ENCODE peak calls at places on chromosomes 5 and 9, in nine cellular contexts. Y, J, C, I, T, M, F, R and Z are unnamed samples.

GRCh38 chr5:96324708-96325107 is 108.3 kb downstream of the PCSK1 start:
- DNase-seq in Y (no peak), J (peak; percentile 51), C (no peak), I (no peak), T (no peak), M (peak; percentile 75), F (no peak), R (no peak), Z (peak; percentile 93)

GRCh38 chr5:150215978-150216944 is 26.4 kb downstream of the SLC6A7 start:
- DNase-seq in Y (no peak), J (no peak), C (no peak), I (no peak), T (no peak), M (no peak), F (no peak), R (no peak), Z (no peak)

GRCh38 chr5:141809697-141810096 is 68.5 kb downstream of the PCDH1 start:
- DNase-seq in Y (no peak), J (no peak), C (no peak), I (no peak), T (no peak), M (no peak), F (no peak), R (no peak), Z (no peak)

GRCh38 chr5:146369691-146370090 is 31.1 kb downstream of the POU4F3 start:
- DNase-seq in Y (no peak), J (no peak), C (no peak), I (no peak), T (no peak), M (peak; percentile 88), F (no peak), R (no peak), Z (peak; percentile 90)

GRCh38 chr5:139481122-139481533 is 1.4 kb downstream of the STING1 start:
- DNase-seq in Y (no peak), J (no peak), C (no peak), I (no peak), T (no peak), M (no peak), F (no peak), R (no peak), Z (no peak)

GRCh38 chr5:90940227-90940995 is 381.8 kb downstream of the ADGRV1 start:
- DNase-seq in Y (peak; percentile 65), J (peak; percentile 34), C (no peak), I (no peak), T (peak; percentile 23), M (peak; percentile 18), F (no peak), R (peak; percentile 38), Z (peak; percentile 66)

GRCh38 chr9:129981180-129981907 is 61.6 kb downstream of the FNBP1 start:
- DNase-seq in Y (no peak), J (peak; percentile 89), C (no peak), I (no peak), T (no peak), M (peak; percentile 58), F (no peak), R (no peak), Z (no peak)

GRCh38 chr9:77158772-77159513 is 18.4 kb upstream of the VPS13A start:
- DNase-seq in Y (no peak), J (no peak), C (no peak), I (no peak), T (no peak), M (peak; percentile 60), F (no peak), R (no peak), Z (no peak)

GRCh38 chr5:135066781-135067430 is 32.9 kb upstream of the PITX1 start:
- DNase-seq in Y (no peak), J (no peak), C (no peak), I (no peak), T (no peak), M (no peak), F (peak; percentile 60), R (no peak), Z (no peak)

GRCh38 chr5:149024978-149025377 is 37.9 kb downstream of the SH3TC2 start:
- DNase-seq in Y (no peak), J (no peak), C (no peak), I (no peak), T (no peak), M (no peak), F (no peak), R (no peak), Z (no peak)

GRCh38 chr9:4308482-4308881 is 8.6 kb upstream of the GLIS3 start:
- DNase-seq in Y (no peak), J (no peak), C (no peak), I (no peak), T (no peak), M (no peak), F (no peak), R (no peak), Z (no peak)

GRCh38 chr9:99103054-99103453 is 1.9 kb upstream of the TGFBR1 start:
- DNase-seq in Y (no peak), J (no peak), C (no peak), I (no peak), T (no peak), M (no peak), F (no peak), R (no peak), Z (no peak)

GRCh38 chr5:15914603-15915002 is 265.0 kb downstream of the MARCHF11 start:
- DNase-seq in Y (no peak), J (no peak), C (no peak), I (no peak), T (no peak), M (no peak), F (no peak), R (no peak), Z (peak; percentile 13)

GRCh38 chr5:96788112-96788749 is 19.5 kb downstream of the ERAP1 start:
- DNase-seq in Y (no peak), J (peak; percentile 94), C (no peak), I (no peak), T (no peak), M (no peak), F (no peak), R (no peak), Z (peak; percentile 21)